ENCODE peak calls at places on chromosomes 3 and 15, in ten cellular contexts. R is BJ; W is endothelial cell of umbilical vein; N is GM23338; T is uterus; Q is fibroblast of pulmonary artery; Y is CD4-positive, alpha-beta T cell; O is progenitor cell of endocrine pancreas; M is upper lobe of right lung; I is MM.1S. K is an unnamed sample.

GRCh38 chr3:31125413-31126020 is 231.1 kb upstream of the GADL1 start:
- DNase-seq in R (no peak), W (no peak), N (no peak), T (no peak), Q (no peak), Y (no peak), O (no peak), M (no peak), I (no peak), K (no peak)

GRCh38 chr3:45064512-45065372 is 38.6 kb downstream of the CLEC3B start:
- DNase-seq in R (peak; percentile 41), W (peak; percentile 81), N (no peak), T (no peak), Q (peak; percentile 82), Y (no peak), O (no peak), M (no peak), I (no peak), K (no peak)

GRCh38 chr15:97009036-97009555 is 678.6 kb downstream of the NR2F2 start:
- DNase-seq in R (no peak), W (no peak), N (no peak), T (no peak), Q (no peak), Y (no peak), O (no peak), M (no peak), I (no peak), K (no peak)

GRCh38 chr15:31481157-31481556 is 154.5 kb downstream of the KLF13 start:
- DNase-seq in R (no peak), W (no peak), N (no peak), T (no peak), Q (no peak), Y (no peak), O (no peak), M (no peak), I (no peak), K (no peak)

GRCh38 chr3:29486087-29486486 is 205.2 kb downstream of the RBMS3 start:
- DNase-seq in R (peak; percentile 13), W (no peak), N (peak; percentile 17), T (no peak), Q (peak; percentile 95), Y (no peak), O (no peak), M (no peak), I (no peak), K (no peak)

GRCh38 chr3:140610544-140610943 is 67.3 kb upstream of the TRIM42 start:
- DNase-seq in R (no peak), W (no peak), N (no peak), T (no peak), Q (no peak), Y (no peak), O (no peak), M (no peak), I (no peak), K (no peak)

GRCh38 chr15:74132681-74133070 is 2.3 kb downstream of the ISLR2 start:
- DNase-seq in R (no peak), W (no peak), N (peak; percentile 58), T (no peak), Q (no peak), Y (no peak), O (no peak), M (no peak), I (no peak), K (no peak)

GRCh38 chr3:140056047-140056446 is 121.1 kb downstream of the CLSTN2 start:
- DNase-seq in R (no peak), W (no peak), N (no peak), T (no peak), Q (no peak), Y (no peak), O (no peak), M (no peak), I (no peak), K (no peak)

GRCh38 chr15:41281236-41281635 is 50.2 kb downstream of the CHP1 start:
- DNase-seq in R (peak; percentile 61), W (peak; percentile 26), N (no peak), T (no peak), Q (peak; percentile 70), Y (no peak), O (no peak), M (no peak), I (no peak), K (no peak)

GRCh38 chr15:88604972-88605506 is 16.1 kb upstream of the AEN start:
- DNase-seq in R (no peak), W (no peak), N (peak; percentile 52), T (no peak), Q (no peak), Y (no peak), O (no peak), M (no peak), I (no peak), K (no peak)

DNA sequence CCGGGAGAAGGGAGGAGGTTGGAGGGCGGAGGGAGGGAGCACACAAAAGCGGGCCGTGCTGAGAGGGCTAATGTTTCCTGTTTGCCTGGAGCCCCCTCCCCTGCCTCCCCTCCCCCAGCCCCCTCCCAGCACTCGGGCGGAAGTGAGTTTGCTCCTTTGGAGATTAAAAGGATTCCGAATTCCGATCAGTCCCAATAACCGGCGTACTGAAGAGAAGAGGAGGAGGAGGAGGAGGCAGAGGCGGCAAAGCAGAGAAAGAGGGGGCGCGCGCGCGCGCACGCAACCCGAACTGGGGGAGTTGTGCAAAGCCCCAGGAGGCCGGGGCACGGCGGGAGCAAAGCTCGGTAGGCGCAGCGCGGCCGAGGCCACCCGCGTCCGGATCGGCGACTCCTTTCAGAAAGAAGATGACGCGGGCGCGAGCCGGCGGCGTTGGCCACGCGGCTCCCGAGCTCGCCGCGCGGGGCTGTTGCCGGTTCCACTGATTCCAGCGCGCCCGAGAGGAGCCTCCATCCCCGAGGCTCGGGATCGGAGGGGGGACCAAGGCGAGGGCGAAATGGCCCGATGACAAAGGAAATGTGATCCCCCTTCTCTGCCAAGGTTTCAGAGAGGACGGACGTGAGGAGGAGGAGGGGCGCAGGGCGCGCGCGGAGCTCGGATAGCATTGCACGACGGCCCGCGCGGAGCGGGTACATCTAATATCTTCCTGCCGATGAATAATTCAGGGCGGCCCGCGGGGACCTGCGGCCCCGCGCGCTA is 1.2 kb upstream of the TRIM71 start:
- DNase-seq in R (no peak), W (peak; percentile 16), N (peak; percentile 97), T (no peak), Q (peak; percentile 10), Y (no peak), O (peak; percentile 59), M (peak; percentile 78), I (no peak), K (no peak)
- TF ChIP-seq CTCF in R (no peak), W (no peak), N (no peak), T (no peak), Q (no peak), Y (no peak), O (no peak), M (no peak), I (no peak), K (no peak)

GRCh38 chr3:170584585-170585007 is 1.3 kb downstream of the SLC7A14 start:
- DNase-seq in R (no peak), W (peak; percentile 56), N (peak; percentile 97), T (peak; percentile 42), Q (peak; percentile 75), Y (peak; percentile 23), O (peak; percentile 80), M (peak; percentile 82), I (peak; percentile 69), K (no peak)

GRCh38 chr3:170589113-170589512 is 3.2 kb upstream of the SLC7A14 start:
- DNase-seq in R (no peak), W (no peak), N (no peak), T (no peak), Q (no peak), Y (no peak), O (no peak), M (no peak), I (no peak), K (no peak)

GRCh38 chr3:170579646-170580045 is 6.2 kb downstream of the SLC7A14 start:
- DNase-seq in R (no peak), W (no peak), N (no peak), T (no peak), Q (no peak), Y (no peak), O (no peak), M (no peak), I (no peak), K (no peak)

GRCh38 chr3:170585937-170586310 is at the start of gene SLC7A14:
- DNase-seq in R (no peak), W (no peak), N (peak; percentile 75), T (no peak), Q (no peak), Y (no peak), O (no peak), M (no peak), I (no peak), K (peak; percentile 53)

GRCh38 chr3:170585008-170585936 is 603 bp downstream of the SLC7A14 start:
- DNase-seq in R (no peak), W (peak; percentile 8), N (peak; percentile 60), T (no peak), Q (no peak), Y (no peak), O (peak; percentile 10), M (no peak), I (no peak), K (peak; percentile 34)
- TF ChIP-seq CTCF in R (no peak), W (no peak), N (no peak), T (no peak), Q (no peak), Y (no peak), O (no peak), M (no peak), I (no peak), K (no peak)

DNA sequence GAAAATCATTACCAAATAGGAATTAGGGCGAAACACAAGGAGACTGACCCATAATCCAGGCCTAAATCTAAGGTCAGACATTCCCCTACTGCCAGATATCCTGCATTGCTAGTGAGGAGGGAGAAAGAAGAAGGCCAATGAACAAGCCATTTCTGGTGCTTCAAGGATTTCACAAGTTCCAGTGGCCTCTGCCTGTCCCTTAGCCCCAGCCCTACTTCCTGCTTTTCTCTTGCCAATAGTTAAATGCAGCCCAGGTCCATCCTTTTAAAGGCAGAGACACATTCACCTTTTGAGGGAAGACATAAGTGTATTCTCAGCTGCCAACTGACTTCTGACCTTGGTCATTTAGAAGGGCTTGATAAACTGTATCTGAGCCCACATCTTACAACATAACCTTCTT is 135.8 kb downstream of the ZNF621 start:
- DNase-seq in R (no peak), W (no peak), N (no peak), T (no peak), Q (no peak), Y (no peak), O (no peak), M (no peak), I (no peak), K (no peak)
- TF ChIP-seq CTCF in R (no peak), W (no peak), N (no peak), T (no peak), Q (no peak), Y (no peak), O (no peak), M (no peak), I (no peak), K (no peak)

DNA sequence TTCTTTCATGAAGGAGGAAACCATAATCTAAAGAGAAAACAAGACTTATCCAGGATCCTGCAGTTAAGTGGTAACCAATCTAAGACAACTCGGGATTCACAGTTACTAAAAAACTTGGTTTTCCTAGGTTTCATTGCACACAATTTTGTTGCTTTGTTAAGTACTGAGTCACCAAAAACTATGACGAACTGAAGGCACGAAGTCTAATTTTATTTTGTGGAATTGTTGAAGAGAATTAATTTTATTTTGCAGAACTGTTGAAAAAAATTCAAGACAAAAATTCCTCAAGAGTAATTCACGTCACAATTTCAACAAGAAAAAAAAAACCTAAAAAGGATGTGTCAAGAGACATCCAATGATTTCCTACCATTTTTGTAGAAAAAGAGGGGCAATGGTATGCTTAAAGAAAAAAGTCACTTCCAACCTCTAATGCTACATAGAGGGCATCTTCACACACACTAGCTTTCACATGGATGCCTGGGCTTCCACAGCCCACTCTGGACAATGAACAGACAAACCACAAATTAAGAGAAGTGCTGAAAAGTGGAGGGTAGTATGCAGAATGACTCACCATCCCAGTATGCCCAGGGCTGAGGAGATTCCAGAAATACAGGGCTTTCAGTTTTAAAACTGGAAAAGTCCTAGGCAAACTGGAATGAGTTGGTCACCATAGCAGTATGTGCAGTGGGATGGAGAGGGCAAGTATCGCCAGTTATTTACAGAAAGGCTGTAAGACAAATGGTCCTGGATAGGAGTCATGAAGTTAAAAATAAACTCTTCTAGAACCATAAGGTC is 29.2 kb downstream of the PLOD2 start:
- DNase-seq in R (peak; percentile 64), W (no peak), N (no peak), T (no peak), Q (peak; percentile 78), Y (no peak), O (no peak), M (no peak), I (no peak), K (no peak)
- TF ChIP-seq CTCF in R (no peak), W (no peak), N (no peak), T (no peak), Q (no peak), Y (no peak), O (no peak), M (no peak), I (no peak), K (no peak)

K was measured in D721Med.